ENCODE peak calls at places on chromosomes 13 and 19, in nine cellular contexts. One of them, this sample, is unnamed.

GRCh38 chr13:50149932-50150331 is 134.7 kb downstream of the KCNRG start:
- DNase-seq in pancreas: peak; percentile 63
- DNase-seq in cardiac muscle cell: peak; percentile 15
- DNase-seq in heart left ventricle: peak; percentile 78
- DNase-seq in mammary epithelial cell: no peak
- DNase-seq in PC-3: no peak
- DNase-seq in heart right ventricle: peak; percentile 88
- DNase-seq in suprapubic skin: no peak
- DNase-seq in fibroblast of lung: no peak
- DNase-seq in this sample: no peak

GRCh38 chr19:18361646-18362045 is 21.2 kb downstream of the PGPEP1 start:
- DNase-seq in pancreas: no peak
- DNase-seq in cardiac muscle cell: no peak
- DNase-seq in heart left ventricle: no peak
- DNase-seq in mammary epithelial cell: no peak
- DNase-seq in PC-3: no peak
- DNase-seq in heart right ventricle: no peak
- DNase-seq in suprapubic skin: no peak
- DNase-seq in fibroblast of lung: peak; percentile 17
- DNase-seq in this sample: no peak

GRCh38 chr19:8884416-8884815 is 52.2 kb downstream of the MBD3L1 start:
- DNase-seq in pancreas: no peak
- DNase-seq in cardiac muscle cell: no peak
- DNase-seq in heart left ventricle: no peak
- DNase-seq in mammary epithelial cell: no peak
- DNase-seq in PC-3: no peak
- DNase-seq in heart right ventricle: no peak
- DNase-seq in suprapubic skin: no peak
- DNase-seq in fibroblast of lung: no peak
- DNase-seq in this sample: no peak

GRCh38 chr19:50344661-50345318 is 15.6 kb upstream of the KCNC3 start:
- DNase-seq in pancreas: no peak
- DNase-seq in cardiac muscle cell: no peak
- DNase-seq in heart left ventricle: no peak
- DNase-seq in mammary epithelial cell: no peak
- DNase-seq in PC-3: no peak
- DNase-seq in heart right ventricle: no peak
- DNase-seq in suprapubic skin: no peak
- DNase-seq in fibroblast of lung: no peak
- DNase-seq in this sample: no peak

GRCh38 chr19:50877338-50877737 is 4.1 kb downstream of the KLK2 start:
- DNase-seq in pancreas: no peak
- DNase-seq in cardiac muscle cell: no peak
- DNase-seq in heart left ventricle: no peak
- DNase-seq in mammary epithelial cell: no peak
- DNase-seq in PC-3: no peak
- DNase-seq in heart right ventricle: no peak
- DNase-seq in suprapubic skin: no peak
- DNase-seq in fibroblast of lung: no peak
- DNase-seq in this sample: no peak

GRCh38 chr19:2381151-2381822 is 21.2 kb downstream of the TMPRSS9 start:
- DNase-seq in pancreas: no peak
- DNase-seq in cardiac muscle cell: peak; percentile 27
- DNase-seq in heart left ventricle: no peak
- DNase-seq in mammary epithelial cell: no peak
- DNase-seq in PC-3: no peak
- DNase-seq in heart right ventricle: no peak
- DNase-seq in suprapubic skin: no peak
- DNase-seq in fibroblast of lung: peak; percentile 84
- DNase-seq in this sample: no peak

GRCh38 chr13:41492432-41493267 is 35.3 kb downstream of the RGCC start:
- DNase-seq in pancreas: no peak
- DNase-seq in cardiac muscle cell: no peak
- DNase-seq in heart left ventricle: no peak
- DNase-seq in mammary epithelial cell: no peak
- DNase-seq in PC-3: no peak
- DNase-seq in heart right ventricle: no peak
- DNase-seq in suprapubic skin: no peak
- DNase-seq in fibroblast of lung: no peak
- DNase-seq in this sample: no peak

GRCh38 chr13:25977216-25977615 is 74.6 kb downstream of the SHISA2 start:
- DNase-seq in pancreas: no peak
- DNase-seq in cardiac muscle cell: peak; percentile 10
- DNase-seq in heart left ventricle: no peak
- DNase-seq in mammary epithelial cell: peak; percentile 29
- DNase-seq in PC-3: no peak
- DNase-seq in heart right ventricle: no peak
- DNase-seq in suprapubic skin: no peak
- DNase-seq in fibroblast of lung: peak; percentile 21
- DNase-seq in this sample: no peak

GRCh38 chr19:43337737-43338136 is 15.7 kb upstream of the CD177 start:
- DNase-seq in pancreas: no peak
- DNase-seq in cardiac muscle cell: no peak
- DNase-seq in heart left ventricle: no peak
- DNase-seq in mammary epithelial cell: peak; percentile 11
- DNase-seq in PC-3: no peak
- DNase-seq in heart right ventricle: no peak
- DNase-seq in suprapubic skin: no peak
- DNase-seq in fibroblast of lung: no peak
- DNase-seq in this sample: no peak

GRCh38 chr13:49898792-49899191 is 37.3 kb downstream of the SPRYD7 start:
- DNase-seq in pancreas: no peak
- DNase-seq in cardiac muscle cell: no peak
- DNase-seq in heart left ventricle: no peak
- DNase-seq in mammary epithelial cell: no peak
- DNase-seq in PC-3: no peak
- DNase-seq in heart right ventricle: no peak
- DNase-seq in suprapubic skin: no peak
- DNase-seq in fibroblast of lung: no peak
- DNase-seq in this sample: no peak

GRCh38 chr13:40189426-40189825 is 477.0 kb downstream of the FOXO1 start:
- DNase-seq in pancreas: no peak
- DNase-seq in cardiac muscle cell: no peak
- DNase-seq in heart left ventricle: no peak
- DNase-seq in mammary epithelial cell: no peak
- DNase-seq in PC-3: no peak
- DNase-seq in heart right ventricle: no peak
- DNase-seq in suprapubic skin: no peak
- DNase-seq in fibroblast of lung: no peak
- DNase-seq in this sample: no peak

GRCh38 chr19:7067716-7068115 is 1.8 kb upstream of the ZNF557 start:
- DNase-seq in pancreas: no peak
- DNase-seq in cardiac muscle cell: no peak
- DNase-seq in heart left ventricle: no peak
- DNase-seq in mammary epithelial cell: no peak
- DNase-seq in PC-3: no peak
- DNase-seq in heart right ventricle: no peak
- DNase-seq in suprapubic skin: no peak
- DNase-seq in fibroblast of lung: peak; percentile 55
- DNase-seq in this sample: no peak

GRCh38 chr19:5530701-5531100 is 37.1 kb downstream of the TINCR start:
- DNase-seq in pancreas: no peak
- DNase-seq in cardiac muscle cell: no peak
- DNase-seq in heart left ventricle: no peak
- DNase-seq in mammary epithelial cell: no peak
- DNase-seq in PC-3: no peak
- DNase-seq in heart right ventricle: no peak
- DNase-seq in suprapubic skin: no peak
- DNase-seq in fibroblast of lung: no peak
- DNase-seq in this sample: no peak

GRCh38 chr19:49554701-49555181 is 25.6 kb downstream of the NOSIP start:
- DNase-seq in pancreas: no peak
- DNase-seq in cardiac muscle cell: no peak
- DNase-seq in heart left ventricle: peak; percentile 45
- DNase-seq in mammary epithelial cell: no peak
- DNase-seq in PC-3: no peak
- DNase-seq in heart right ventricle: peak; percentile 40
- DNase-seq in suprapubic skin: no peak
- DNase-seq in fibroblast of lung: no peak
- DNase-seq in this sample: no peak

GRCh38 chr19:23792784-23793183 is 34.1 kb upstream of the ZNF681 start:
- DNase-seq in pancreas: no peak
- DNase-seq in cardiac muscle cell: no peak
- DNase-seq in heart left ventricle: no peak
- DNase-seq in mammary epithelial cell: no peak
- DNase-seq in PC-3: no peak
- DNase-seq in heart right ventricle: no peak
- DNase-seq in suprapubic skin: no peak
- DNase-seq in fibroblast of lung: no peak
- DNase-seq in this sample: no peak

GRCh38 chr19:7227735-7228134 is 66.5 kb downstream of the INSR start:
- DNase-seq in pancreas: no peak
- DNase-seq in cardiac muscle cell: no peak
- DNase-seq in heart left ventricle: no peak
- DNase-seq in mammary epithelial cell: no peak
- DNase-seq in PC-3: no peak
- DNase-seq in heart right ventricle: no peak
- DNase-seq in suprapubic skin: no peak
- DNase-seq in fibroblast of lung: no peak
- DNase-seq in this sample: no peak

GRCh38 chr19:48135411-48135810 is 24.8 kb upstream of the PLA2G4C start:
- DNase-seq in pancreas: no peak
- DNase-seq in cardiac muscle cell: no peak
- DNase-seq in heart left ventricle: no peak
- DNase-seq in mammary epithelial cell: no peak
- DNase-seq in PC-3: no peak
- DNase-seq in heart right ventricle: no peak
- DNase-seq in suprapubic skin: no peak
- DNase-seq in fibroblast of lung: no peak
- DNase-seq in this sample: no peak

GRCh38 chr13:100497394-100497793 is 91.2 kb downstream of the GGACT start:
- DNase-seq in pancreas: no peak
- DNase-seq in cardiac muscle cell: no peak
- DNase-seq in heart left ventricle: no peak
- DNase-seq in mammary epithelial cell: no peak
- DNase-seq in PC-3: no peak
- DNase-seq in heart right ventricle: no peak
- DNase-seq in suprapubic skin: no peak
- DNase-seq in fibroblast of lung: peak; percentile 76
- DNase-seq in this sample: no peak

GRCh38 chr19:42635233-42635539 is 40.5 kb upstream of the CEACAM8 start:
- DNase-seq in pancreas: no peak
- DNase-seq in cardiac muscle cell: no peak
- DNase-seq in heart left ventricle: no peak
- DNase-seq in mammary epithelial cell: no peak
- DNase-seq in PC-3: no peak
- DNase-seq in heart right ventricle: no peak
- DNase-seq in suprapubic skin: no peak
- DNase-seq in fibroblast of lung: no peak
- DNase-seq in this sample: no peak

GRCh38 chr13:91724591-91724990 is 326.2 kb downstream of the GPC5 start:
- DNase-seq in pancreas: no peak
- DNase-seq in cardiac muscle cell: no peak
- DNase-seq in heart left ventricle: no peak
- DNase-seq in mammary epithelial cell: no peak
- DNase-seq in PC-3: no peak
- DNase-seq in heart right ventricle: no peak
- DNase-seq in suprapubic skin: no peak
- DNase-seq in fibroblast of lung: no peak
- DNase-seq in this sample: no peak

GRCh38 chr13:98454389-98454881 is 122.5 kb downstream of the STK24 start:
- DNase-seq in pancreas: no peak
- DNase-seq in cardiac muscle cell: peak; percentile 20
- DNase-seq in heart left ventricle: no peak
- DNase-seq in mammary epithelial cell: peak; percentile 35
- DNase-seq in PC-3: peak; percentile 34
- DNase-seq in heart right ventricle: no peak
- DNase-seq in suprapubic skin: no peak
- DNase-seq in fibroblast of lung: peak; percentile 89
- DNase-seq in this sample: no peak
- H3K27ac ChIP-seq in pancreas: peak overlapping the region; percentile 39
- H3K27ac ChIP-seq in cardiac muscle cell: no peak overlapping the region
- H3K27ac ChIP-seq in heart left ventricle: peak overlapping the region; percentile 22
- H3K27ac ChIP-seq in mammary epithelial cell: no peak overlapping the region
- H3K27ac ChIP-seq in PC-3: no peak overlapping the region
- H3K27ac ChIP-seq in heart right ventricle: peak overlapping the region; percentile 7
- H3K27ac ChIP-seq in suprapubic skin: peak overlapping the region; percentile 72
- H3K27ac ChIP-seq in fibroblast of lung: peak overlapping the region; percentile 69
- H3K27ac ChIP-seq in this sample: peak overlapping the region; percentile 27

GRCh38 chr13:61727714-61728275 is 312.1 kb upstream of the PCDH20 start:
- DNase-seq in pancreas: no peak
- DNase-seq in cardiac muscle cell: no peak
- DNase-seq in heart left ventricle: no peak
- DNase-seq in mammary epithelial cell: peak; percentile 3
- DNase-seq in PC-3: peak; percentile 23
- DNase-seq in heart right ventricle: no peak
- DNase-seq in suprapubic skin: no peak
- DNase-seq in fibroblast of lung: peak; percentile 57
- DNase-seq in this sample: no peak
- H3K4me3 ChIP-seq in pancreas: no peak overlapping the region
- H3K4me3 ChIP-seq in cardiac muscle cell: no peak overlapping the region
- H3K4me3 ChIP-seq in heart left ventricle: no peak overlapping the region
- H3K4me3 ChIP-seq in mammary epithelial cell: no peak overlapping the region
- H3K4me3 ChIP-seq in PC-3: no peak overlapping the region
- H3K4me3 ChIP-seq in heart right ventricle: no peak overlapping the region
- H3K4me3 ChIP-seq in suprapubic skin: no peak overlapping the region
- H3K4me3 ChIP-seq in fibroblast of lung: no peak overlapping the region
- H3K4me3 ChIP-seq in this sample: no peak overlapping the region

GRCh38 chr19:38846097-38846496 is 3.7 kb downstream of the HNRNPL start:
- DNase-seq in pancreas: no peak
- DNase-seq in cardiac muscle cell: no peak
- DNase-seq in heart left ventricle: no peak
- DNase-seq in mammary epithelial cell: no peak
- DNase-seq in PC-3: no peak
- DNase-seq in heart right ventricle: no peak
- DNase-seq in suprapubic skin: no peak
- DNase-seq in fibroblast of lung: no peak
- DNase-seq in this sample: no peak
- H3K4me1 ChIP-seq in pancreas: peaks cover 29% of the 10 kb centered on the region
- H3K4me1 ChIP-seq in cardiac muscle cell: peaks cover 11% of the 10 kb centered on the region
- H3K4me1 ChIP-seq in heart left ventricle: peaks cover 40% of the 10 kb centered on the region
- H3K4me1 ChIP-seq in mammary epithelial cell: peaks cover 18% of the 10 kb centered on the region
- H3K4me1 ChIP-seq in PC-3: peaks cover 27% of the 10 kb centered on the region
- H3K4me1 ChIP-seq in heart right ventricle: peaks cover 44% of the 10 kb centered on the region
- H3K4me1 ChIP-seq in suprapubic skin: peaks cover 56% of the 10 kb centered on the region
- H3K4me1 ChIP-seq in fibroblast of lung: peaks cover 8% of the 10 kb centered on the region
- H3K4me1 ChIP-seq in this sample: peaks cover 12% of the 10 kb centered on the region

GRCh38 chr13:73729046-73729445 is 405.2 kb downstream of the KLF12 start:
- DNase-seq in pancreas: no peak
- DNase-seq in cardiac muscle cell: no peak
- DNase-seq in heart left ventricle: no peak
- DNase-seq in mammary epithelial cell: no peak
- DNase-seq in PC-3: no peak
- DNase-seq in heart right ventricle: no peak
- DNase-seq in suprapubic skin: no peak
- DNase-seq in fibroblast of lung: no peak
- DNase-seq in this sample: no peak
- H3K27ac ChIP-seq in pancreas: no peak overlapping the region
- H3K27ac ChIP-seq in cardiac muscle cell: no peak overlapping the region
- H3K27ac ChIP-seq in heart left ventricle: no peak overlapping the region
- H3K27ac ChIP-seq in mammary epithelial cell: no peak overlapping the region
- H3K27ac ChIP-seq in PC-3: no peak overlapping the region
- H3K27ac ChIP-seq in heart right ventricle: no peak overlapping the region
- H3K27ac ChIP-seq in suprapubic skin: no peak overlapping the region
- H3K27ac ChIP-seq in fibroblast of lung: no peak overlapping the region
- H3K27ac ChIP-seq in this sample: no peak overlapping the region